ENCODE peak calls at places on chromosomes 13 and 19, in nine cellular contexts. One of them, this sample, is unnamed.

GRCh38 chr13:94595006-94595942 is 678 bp downstream of the TGDS start:
- DNase-seq in colonic mucosa: peak
- DNase-seq in uterus: no peak
- DNase-seq in dorsolateral prefrontal cortex: no peak
- DNase-seq in IMR-90: peak
- DNase-seq in cardiac fibroblast: peak
- DNase-seq in heart right ventricle: no peak
- DNase-seq in NB4: peak
- DNase-seq in GM06990: no peak
- DNase-seq in this sample: peak

GRCh38 chr19:14433454-14434156 is 499 bp downstream of the PKN1 start:
- DNase-seq in NB4: no peak
- DNase-seq in colonic mucosa: peak
- DNase-seq in uterus: peak
- DNase-seq in heart right ventricle: no peak
- DNase-seq in dorsolateral prefrontal cortex: no peak
- DNase-seq in IMR-90: no peak
- DNase-seq in GM06990: peak
- DNase-seq in cardiac fibroblast: no peak
- DNase-seq in this sample: no peak

GRCh38 chr19:17580470-17581000 is 25.1 kb downstream of the COLGALT1 start:
- DNase-seq in IMR-90: no peak
- DNase-seq in NB4: no peak
- DNase-seq in cardiac fibroblast: no peak
- DNase-seq in heart right ventricle: no peak
- DNase-seq in dorsolateral prefrontal cortex: no peak
- DNase-seq in colonic mucosa: no peak
- DNase-seq in GM06990: no peak
- DNase-seq in uterus: no peak
- DNase-seq in this sample: no peak

GRCh38 chr13:36998624-36999041 is 507 bp downstream of the ALG5 start:
- DNase-seq in NB4: peak
- DNase-seq in IMR-90: no peak
- DNase-seq in cardiac fibroblast: peak
- DNase-seq in dorsolateral prefrontal cortex: no peak
- DNase-seq in uterus: peak
- DNase-seq in heart right ventricle: peak
- DNase-seq in colonic mucosa: peak
- DNase-seq in GM06990: peak
- DNase-seq in this sample: no peak

GRCh38 chr19:7868671-7869452 is 5.3 kb downstream of the PRR36 start:
- DNase-seq in colonic mucosa: peak
- DNase-seq in heart right ventricle: peak
- DNase-seq in IMR-90: peak
- DNase-seq in NB4: peak
- DNase-seq in dorsolateral prefrontal cortex: no peak
- DNase-seq in GM06990: peak
- DNase-seq in cardiac fibroblast: peak
- DNase-seq in uterus: peak
- DNase-seq in this sample: peak

GRCh38 chr13:110133425-110134235 is 173.3 kb downstream of the COL4A1 start:
- DNase-seq in heart right ventricle: no peak
- DNase-seq in colonic mucosa: no peak
- DNase-seq in GM06990: no peak
- DNase-seq in NB4: peak
- DNase-seq in uterus: no peak
- DNase-seq in dorsolateral prefrontal cortex: no peak
- DNase-seq in cardiac fibroblast: no peak
- DNase-seq in IMR-90: no peak
- DNase-seq in this sample: no peak

GRCh38 chr13:110363009-110363408 is 55.9 kb downstream of the COL4A2 start:
- DNase-seq in heart right ventricle: no peak
- DNase-seq in IMR-90: no peak
- DNase-seq in colonic mucosa: no peak
- DNase-seq in NB4: no peak
- DNase-seq in GM06990: no peak
- DNase-seq in cardiac fibroblast: no peak
- DNase-seq in dorsolateral prefrontal cortex: no peak
- DNase-seq in uterus: peak
- DNase-seq in this sample: no peak

GRCh38 chr19:49894879-49895565 is 1.7 kb downstream of the IL4I1 start:
- DNase-seq in NB4: no peak
- DNase-seq in IMR-90: no peak
- DNase-seq in heart right ventricle: no peak
- DNase-seq in cardiac fibroblast: no peak
- DNase-seq in dorsolateral prefrontal cortex: no peak
- DNase-seq in GM06990: no peak
- DNase-seq in uterus: no peak
- DNase-seq in colonic mucosa: no peak
- DNase-seq in this sample: no peak

GRCh38 chr13:94110011-94110410 is 369.5 kb downstream of the DCT start:
- DNase-seq in cardiac fibroblast: no peak
- DNase-seq in GM06990: no peak
- DNase-seq in heart right ventricle: no peak
- DNase-seq in uterus: no peak
- DNase-seq in colonic mucosa: no peak
- DNase-seq in NB4: no peak
- DNase-seq in IMR-90: peak
- DNase-seq in dorsolateral prefrontal cortex: no peak
- DNase-seq in this sample: no peak

GRCh38 chr19:46967578-46968018 is 52.0 kb upstream of the NPAS1 start:
- DNase-seq in heart right ventricle: peak
- DNase-seq in NB4: no peak
- DNase-seq in GM06990: no peak
- DNase-seq in dorsolateral prefrontal cortex: no peak
- DNase-seq in cardiac fibroblast: no peak
- DNase-seq in uterus: peak
- DNase-seq in colonic mucosa: peak
- DNase-seq in IMR-90: no peak
- DNase-seq in this sample: no peak

GRCh38 chr13:60756306-60756705 is 359.3 kb downstream of the TDRD3 start:
- DNase-seq in cardiac fibroblast: peak
- DNase-seq in heart right ventricle: no peak
- DNase-seq in GM06990: no peak
- DNase-seq in dorsolateral prefrontal cortex: no peak
- DNase-seq in uterus: no peak
- DNase-seq in colonic mucosa: no peak
- DNase-seq in NB4: no peak
- DNase-seq in IMR-90: no peak
- DNase-seq in this sample: no peak

GRCh38 chr13:70391678-70392077 is 283.4 kb upstream of the KLHL1 start:
- DNase-seq in GM06990: no peak
- DNase-seq in dorsolateral prefrontal cortex: no peak
- DNase-seq in NB4: no peak
- DNase-seq in uterus: no peak
- DNase-seq in heart right ventricle: no peak
- DNase-seq in cardiac fibroblast: no peak
- DNase-seq in IMR-90: no peak
- DNase-seq in colonic mucosa: peak
- DNase-seq in this sample: no peak

GRCh38 chr19:5369962-5370367 is 29.4 kb upstream of the PTPRS start:
- DNase-seq in colonic mucosa: peak
- DNase-seq in IMR-90: no peak
- DNase-seq in dorsolateral prefrontal cortex: no peak
- DNase-seq in NB4: peak
- DNase-seq in GM06990: peak
- DNase-seq in cardiac fibroblast: peak
- DNase-seq in heart right ventricle: peak
- DNase-seq in uterus: peak
- DNase-seq in this sample: no peak

GRCh38 chr19:31073485-31074221 is 275.6 kb downstream of the TSHZ3 start:
- DNase-seq in GM06990: no peak
- DNase-seq in NB4: no peak
- DNase-seq in IMR-90: no peak
- DNase-seq in colonic mucosa: no peak
- DNase-seq in cardiac fibroblast: no peak
- DNase-seq in heart right ventricle: no peak
- DNase-seq in uterus: no peak
- DNase-seq in dorsolateral prefrontal cortex: no peak
- DNase-seq in this sample: no peak

GRCh38 chr19:22052644-22053013 is 345 bp downstream of the ZNF257 start:
- DNase-seq in IMR-90: no peak
- DNase-seq in cardiac fibroblast: no peak
- DNase-seq in heart right ventricle: peak
- DNase-seq in uterus: peak
- DNase-seq in dorsolateral prefrontal cortex: no peak
- DNase-seq in colonic mucosa: peak
- DNase-seq in GM06990: no peak
- DNase-seq in NB4: no peak
- DNase-seq in this sample: peak

GRCh38 chr13:112689498-112690241 is at the start of gene ATP11A:
- DNase-seq in NB4: peak
- DNase-seq in heart right ventricle: peak
- DNase-seq in IMR-90: peak
- DNase-seq in cardiac fibroblast: peak
- DNase-seq in dorsolateral prefrontal cortex: peak
- DNase-seq in GM06990: peak
- DNase-seq in uterus: peak
- DNase-seq in colonic mucosa: peak
- DNase-seq in this sample: peak

GRCh38 chr19:7799640-7800355 is 30.2 kb upstream of the EVI5L start:
- DNase-seq in colonic mucosa: peak
- DNase-seq in uterus: peak
- DNase-seq in heart right ventricle: peak
- DNase-seq in dorsolateral prefrontal cortex: no peak
- DNase-seq in IMR-90: peak
- DNase-seq in cardiac fibroblast: peak
- DNase-seq in GM06990: peak
- DNase-seq in NB4: peak
- DNase-seq in this sample: peak

GRCh38 chr19:13839938-13840750 is 36.8 kb upstream of the NANOS3 start:
- DNase-seq in uterus: no peak
- DNase-seq in cardiac fibroblast: peak
- DNase-seq in dorsolateral prefrontal cortex: no peak
- DNase-seq in GM06990: no peak
- DNase-seq in NB4: peak
- DNase-seq in heart right ventricle: peak
- DNase-seq in IMR-90: peak
- DNase-seq in colonic mucosa: peak
- DNase-seq in this sample: peak

GRCh38 chr19:35744688-35745327 is 410 bp downstream of the U2AF1L4 start:
- DNase-seq in NB4: peak
- DNase-seq in heart right ventricle: peak
- DNase-seq in GM06990: peak
- DNase-seq in dorsolateral prefrontal cortex: peak
- DNase-seq in uterus: peak
- DNase-seq in cardiac fibroblast: peak
- DNase-seq in IMR-90: peak
- DNase-seq in colonic mucosa: peak
- DNase-seq in this sample: peak
- TF ChIP-seq CTCF in NB4: no peak
- TF ChIP-seq CTCF in heart right ventricle: peak
- TF ChIP-seq CTCF in GM06990: peak
- TF ChIP-seq CTCF in dorsolateral prefrontal cortex: peak
- TF ChIP-seq CTCF in uterus: peak
- TF ChIP-seq CTCF in cardiac fibroblast: peak
- TF ChIP-seq CTCF in IMR-90: peak
- TF ChIP-seq CTCF in colonic mucosa: no peak
- TF ChIP-seq CTCF in this sample: peak

DNA sequence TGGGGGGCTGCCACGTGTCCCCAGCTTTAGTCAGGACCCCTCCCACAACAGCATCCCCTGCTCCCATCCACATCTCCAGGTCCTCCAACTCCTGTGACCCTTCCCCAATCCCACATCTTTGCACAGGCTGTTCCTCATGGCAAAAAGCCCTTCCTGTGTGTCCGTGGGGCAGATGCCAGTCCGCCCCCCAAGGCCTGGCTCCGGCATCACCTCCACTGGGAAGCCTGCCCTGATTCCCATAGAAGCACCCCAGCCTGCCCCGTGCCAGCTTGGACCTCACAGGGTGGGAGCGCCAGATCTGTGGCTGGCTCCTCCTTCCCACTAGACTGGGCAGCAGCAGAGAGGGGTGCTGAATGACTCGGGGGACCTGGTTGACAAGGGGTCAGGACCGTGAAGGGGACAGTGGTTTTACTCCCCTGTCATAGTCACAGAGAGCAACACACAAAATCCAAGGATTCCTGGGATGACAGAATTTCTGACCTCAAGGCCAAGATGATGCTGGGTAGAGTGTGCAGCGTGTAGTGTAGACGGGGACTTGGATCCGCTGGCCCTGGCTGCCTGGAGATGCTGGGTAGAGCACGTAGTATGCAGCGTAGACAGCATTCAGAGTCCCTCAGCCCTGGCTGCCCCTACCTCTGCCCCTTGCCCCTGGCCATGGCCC is 13.3 kb downstream of the KLF2 start:
- DNase-seq in GM06990: no peak
- DNase-seq in uterus: no peak
- DNase-seq in IMR-90: no peak
- DNase-seq in colonic mucosa: no peak
- DNase-seq in NB4: no peak
- DNase-seq in cardiac fibroblast: no peak
- DNase-seq in heart right ventricle: no peak
- DNase-seq in dorsolateral prefrontal cortex: no peak
- DNase-seq in this sample: no peak
- H3K4me3 ChIP-seq in GM06990: no peak
- H3K4me3 ChIP-seq in uterus: no peak
- H3K4me3 ChIP-seq in IMR-90: no peak
- H3K4me3 ChIP-seq in colonic mucosa: no peak
- H3K4me3 ChIP-seq in NB4: no peak
- H3K4me3 ChIP-seq in cardiac fibroblast: no peak
- H3K4me3 ChIP-seq in heart right ventricle: no peak
- H3K4me3 ChIP-seq in dorsolateral prefrontal cortex: no peak
- H3K4me3 ChIP-seq in this sample: no peak

DNA sequence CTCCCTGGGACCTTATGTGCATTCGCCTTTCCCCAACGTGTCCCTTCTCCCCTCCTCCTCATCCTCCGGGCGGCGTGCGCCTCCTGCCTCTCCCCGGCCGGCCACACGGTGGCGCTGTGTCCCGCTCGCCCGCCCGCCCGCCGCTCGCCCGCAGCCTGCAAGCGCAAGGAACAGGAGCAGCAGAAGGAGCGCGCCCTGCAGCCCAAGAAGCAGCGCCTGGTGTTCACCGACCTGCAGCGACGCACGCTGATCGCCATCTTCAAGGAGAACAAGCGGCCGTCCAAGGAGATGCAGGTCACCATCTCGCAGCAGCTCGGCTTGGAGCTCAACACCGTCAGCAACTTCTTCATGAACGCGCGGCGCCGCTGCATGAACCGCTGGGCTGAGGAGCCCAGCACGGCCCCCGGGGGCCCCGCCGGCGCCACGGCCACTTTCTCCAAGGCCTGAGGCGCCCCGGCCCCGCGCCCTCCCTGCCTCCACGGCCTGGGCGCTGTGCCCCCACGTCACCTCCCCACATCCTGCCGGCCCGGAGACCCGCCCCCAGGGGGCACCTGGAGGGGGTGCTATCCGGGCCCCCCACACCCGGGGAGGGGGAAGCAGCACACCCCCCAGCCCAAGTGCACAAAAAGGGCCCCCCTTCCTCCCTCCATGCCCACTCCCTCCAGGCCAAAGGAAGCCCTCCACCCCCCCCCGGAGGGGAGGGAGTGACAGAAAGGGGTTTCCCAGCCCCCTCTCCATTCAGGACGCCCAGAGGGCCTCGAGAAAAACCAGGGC is 21.9 kb downstream of the ONECUT3 start:
- DNase-seq in cardiac fibroblast: peak
- DNase-seq in NB4: no peak
- DNase-seq in uterus: no peak
- DNase-seq in dorsolateral prefrontal cortex: no peak
- DNase-seq in colonic mucosa: no peak
- DNase-seq in IMR-90: no peak
- DNase-seq in GM06990: no peak
- DNase-seq in heart right ventricle: no peak
- DNase-seq in this sample: peak
- TF ChIP-seq CTCF in cardiac fibroblast: peak
- TF ChIP-seq CTCF in NB4: peak
- TF ChIP-seq CTCF in uterus: peak
- TF ChIP-seq CTCF in dorsolateral prefrontal cortex: peak
- TF ChIP-seq CTCF in colonic mucosa: peak
- TF ChIP-seq CTCF in IMR-90: peak
- TF ChIP-seq CTCF in GM06990: peak
- TF ChIP-seq CTCF in heart right ventricle: peak
- TF ChIP-seq CTCF in this sample: peak

GRCh38 chr19:273393-273792 is 17.8 kb downstream of the PLPP2 start:
- DNase-seq in dorsolateral prefrontal cortex: no peak
- DNase-seq in GM06990: no peak
- DNase-seq in cardiac fibroblast: no peak
- DNase-seq in colonic mucosa: no peak
- DNase-seq in IMR-90: no peak
- DNase-seq in heart right ventricle: no peak
- DNase-seq in NB4: no peak
- DNase-seq in uterus: no peak
- DNase-seq in this sample: no peak
- H3K4me3 ChIP-seq in dorsolateral prefrontal cortex: no peak
- H3K4me3 ChIP-seq in GM06990: no peak
- H3K4me3 ChIP-seq in cardiac fibroblast: no peak
- H3K4me3 ChIP-seq in colonic mucosa: no peak
- H3K4me3 ChIP-seq in IMR-90: no peak
- H3K4me3 ChIP-seq in heart right ventricle: no peak
- H3K4me3 ChIP-seq in NB4: no peak
- H3K4me3 ChIP-seq in uterus: no peak
- H3K4me3 ChIP-seq in this sample: no peak

This sample was measured in foreskin fibroblast.